ENCODE peak calls at places on chromosomes 1 and 21, in five cellular contexts. L is Right ventricle myocardium superior, I is NCI-H69, G is choroid plexus epithelial cell, H is GM12892. J is an unnamed sample.

GRCh38 chr1:245060684-245061374 is 94.0 kb upstream of the KIF26B start:
- DNase-seq in L (no peak), I (peak; percentile 84), G (peak; percentile 89), H (no peak), J (no peak)

GRCh38 chr1:246214708-246215504 is 292.2 kb downstream of the SMYD3 start:
- DNase-seq in I (peak; percentile 30), G (peak; percentile 97), L (no peak), H (no peak), J (no peak)

GRCh38 chr1:25642710-25643109 is 26.1 kb downstream of the MAN1C1 start:
- DNase-seq in L (no peak), H (no peak), G (peak; percentile 79), I (no peak), J (no peak)

GRCh38 chr21:41481191-41481590 is 26.8 kb downstream of the TMPRSS2 start:
- DNase-seq in I (no peak), G (no peak), L (no peak), H (no peak), J (no peak)

GRCh38 chr1:26482921-26483320 is 10.7 kb downstream of the HMGN2 start:
- DNase-seq in L (no peak), H (no peak), G (peak; percentile 22), I (no peak), J (no peak)

GRCh38 chr1:38891753-38892152 is 10.4 kb upstream of the GJA9 start:
- DNase-seq in H (no peak), G (peak; percentile 14), L (no peak), I (peak; percentile 1), J (no peak)

GRCh38 chr1:68375919-68376318 is 73.8 kb downstream of the RPE65 start:
- DNase-seq in H (no peak), L (no peak), I (no peak), G (peak; percentile 54), J (no peak)

GRCh38 chr21:34008618-34009017 is 64.8 kb upstream of the MRPS6 start:
- DNase-seq in G (no peak), H (no peak), I (no peak), L (no peak), J (no peak)

GRCh38 chr1:203440780-203441179 is 34.8 kb upstream of the PRELP start:
- DNase-seq in I (peak; percentile 64), H (no peak), G (peak; percentile 82), L (peak; percentile 85), J (peak; percentile 65)

GRCh38 chr1:243291287-243291686 is 35.4 kb downstream of the SDCCAG8 start:
- DNase-seq in H (no peak), G (no peak), I (no peak), L (no peak), J (no peak)

GRCh38 chr1:225448146-225448805 is 20.4 kb upstream of the LBR start:
- DNase-seq in G (no peak), I (no peak), H (no peak), L (no peak), J (no peak)

GRCh38 chr1:29688477-29689365 is 452.4 kb downstream of the PTPRU start:
- DNase-seq in L (no peak), G (peak; percentile 65), H (no peak), I (no peak), J (no peak)

GRCh38 chr1:31782066-31782762 is 18.1 kb upstream of the ADGRB2 start:
- DNase-seq in I (peak; percentile 4), G (no peak), H (no peak), L (peak; percentile 21), J (no peak)

GRCh38 chr1:217847643-217848042 is 216.5 kb downstream of the SPATA17 start:
- DNase-seq in H (no peak), I (no peak), G (no peak), L (no peak), J (no peak)